ENCODE peak calls at places on chromosomes 6 and 20, in seven cellular contexts. T is ascending aorta, V is heart left ventricle, Y is fibroblast of mammary gland, F is HFF-Myc, Z is mesendoderm, X is aorta. Q is an unnamed sample.

GRCh38 chr6:36280983-36281382 is 11.1 kb downstream of the PNPLA1 start:
- DNase-seq in Y (no peak), F (no peak), Z (no peak), V (no peak), T (no peak), X (no peak), Q (no peak)

GRCh38 chr6:35876902-35877301 is 44.0 kb downstream of the SRPK1 start:
- DNase-seq in Y (no peak), V (no peak), Z (no peak), X (no peak), F (no peak), T (no peak), Q (no peak)

GRCh38 chr6:114740547-114740946 is 397.7 kb upstream of the HS3ST5 start:
- DNase-seq in X (no peak), T (no peak), F (no peak), Y (no peak), V (peak; percentile 30), Z (peak; percentile 42), Q (no peak)

GRCh38 chr6:166785131-166785530 is 158.1 kb upstream of the RPS6KA2 start:
- DNase-seq in X (no peak), Z (no peak), F (no peak), T (no peak), Y (no peak), V (no peak), Q (no peak)

GRCh38 chr20:62597416-62598115 is 44.7 kb upstream of the SLCO4A1 start:
- DNase-seq in X (no peak), Y (no peak), T (no peak), Z (no peak), V (no peak), F (no peak), Q (no peak)

GRCh38 chr6:49540614-49541013 is 9.9 kb upstream of the C6orf141 start:
- DNase-seq in T (no peak), Y (peak; percentile 24), X (no peak), Z (no peak), F (no peak), V (no peak), Q (peak; percentile 83)

GRCh38 chr20:5864873-5865582 is 85.3 kb downstream of the TRMT6 start:
- DNase-seq in Z (no peak), X (no peak), T (no peak), Y (peak; percentile 73), F (peak; percentile 25), V (no peak), Q (peak; percentile 58)

GRCh38 chr6:24982231-24982630 is 46.5 kb upstream of the RIPOR2 start:
- DNase-seq in Z (no peak), Y (peak; percentile 42), X (no peak), F (no peak), T (no peak), V (no peak), Q (peak; percentile 38)

GRCh38 chr6:24974182-24975171 is 38.7 kb upstream of the RIPOR2 start:
- DNase-seq in Y (no peak), Z (no peak), V (no peak), F (no peak), T (no peak), X (no peak), Q (no peak)

GRCh38 chr6:1463275-1463674 is 73.9 kb downstream of the FOXF2 start:
- DNase-seq in X (no peak), Z (no peak), Y (no peak), V (no peak), T (no peak), F (no peak), Q (no peak)

GRCh38 chr20:31476648-31477220 is 1.6 kb downstream of the REM1 start:
- DNase-seq in Z (no peak), Y (no peak), V (no peak), T (no peak), X (no peak), F (no peak), Q (no peak)

GRCh38 chr20:22944062-22944461 is 91.0 kb upstream of the SSTR4 start:
- DNase-seq in X (no peak), V (no peak), Y (no peak), F (no peak), Z (no peak), T (no peak), Q (no peak)

GRCh38 chr6:137651591-137652335 is 157.6 kb upstream of the OLIG3 start:
- DNase-seq in Y (no peak), V (no peak), Z (no peak), X (no peak), F (no peak), T (no peak), Q (no peak)

GRCh38 chr6:21201181-21201580 is 392.4 kb upstream of the SOX4 start:
- DNase-seq in Y (no peak), F (no peak), X (no peak), T (no peak), Z (no peak), V (no peak), Q (no peak)

GRCh38 chr6:14135865-14136539 is 18.4 kb downstream of the CD83 start:
- DNase-seq in Y (no peak), X (no peak), V (no peak), T (no peak), Z (no peak), F (no peak), Q (no peak)

GRCh38 chr20:40617594-40617993 is 71.4 kb downstream of the MAFB start:
- DNase-seq in T (no peak), Z (no peak), V (no peak), F (no peak), Y (no peak), X (no peak), Q (no peak)

GRCh38 chr6:21594427-21595264 is 1.1 kb downstream of the SOX4 start:
- DNase-seq in Z (peak; percentile 68), V (peak; percentile 70), T (peak; percentile 83), Y (peak; percentile 66), X (peak; percentile 78), F (no peak), Q (peak; percentile 63)

GRCh38 chr6:43875849-43876572 is 106.0 kb downstream of the VEGFA start:
- DNase-seq in F (no peak), V (no peak), Z (no peak), T (no peak), Y (no peak), X (no peak), Q (no peak)

GRCh38 chr6:108953681-108954080 is 105.5 kb downstream of the ARMC2 start:
- DNase-seq in X (no peak), T (no peak), Y (peak; percentile 51), F (no peak), V (no peak), Z (no peak), Q (no peak)

GRCh38 chr6:26270903-26271639 is 93.9 kb upstream of the BTN3A2 start:
- DNase-seq in V (peak; percentile 33), T (peak; percentile 87), X (peak; percentile 64), Z (peak; percentile 98), F (peak; percentile 94), Y (peak; percentile 83), Q (peak; percentile 89)

GRCh38 chr6:26269406-26270120 is 95.4 kb upstream of the BTN3A2 start:
- DNase-seq in V (no peak), F (no peak), Z (no peak), X (no peak), T (no peak), Y (no peak), Q (no peak)

GRCh38 chr6:26272171-26272631 is 92.8 kb upstream of the BTN3A2 start:
- DNase-seq in T (peak; percentile 76), X (peak; percentile 73), Z (peak; percentile 84), F (no peak), V (peak; percentile 38), Y (no peak), Q (peak; percentile 59)

GRCh38 chr6:26270121-26270861 is 94.7 kb upstream of the BTN3A2 start:
- DNase-seq in Z (no peak), T (no peak), F (no peak), V (no peak), Y (peak; percentile 14), X (no peak), Q (peak; percentile 18)

GRCh38 chr6:26271640-26272090 is 93.3 kb upstream of the BTN3A2 start:
- DNase-seq in Z (no peak), X (no peak), F (no peak), T (no peak), Y (no peak), V (no peak), Q (no peak)
- H3K4me3 ChIP-seq in Z (peak overlapping the region; percentile 90), X (no peak overlapping the region), F (peak overlapping the region; percentile 66), T (peak overlapping the region; percentile 72), Y (peak overlapping the region; percentile 56), V (peak overlapping the region; percentile 59), Q (peak overlapping the region; percentile 61)

GRCh38 chr20:39076958-39077357 is 114.8 kb downstream of the DHX35 start:
- DNase-seq in Z (no peak), Y (no peak), T (no peak), F (no peak), X (no peak), V (no peak), Q (no peak)
- H3K4me3 ChIP-seq in Z (no peak overlapping the region), Y (no peak overlapping the region), T (no peak overlapping the region), F (no peak overlapping the region), X (no peak overlapping the region), V (no peak overlapping the region), Q (no peak overlapping the region)

DNA sequence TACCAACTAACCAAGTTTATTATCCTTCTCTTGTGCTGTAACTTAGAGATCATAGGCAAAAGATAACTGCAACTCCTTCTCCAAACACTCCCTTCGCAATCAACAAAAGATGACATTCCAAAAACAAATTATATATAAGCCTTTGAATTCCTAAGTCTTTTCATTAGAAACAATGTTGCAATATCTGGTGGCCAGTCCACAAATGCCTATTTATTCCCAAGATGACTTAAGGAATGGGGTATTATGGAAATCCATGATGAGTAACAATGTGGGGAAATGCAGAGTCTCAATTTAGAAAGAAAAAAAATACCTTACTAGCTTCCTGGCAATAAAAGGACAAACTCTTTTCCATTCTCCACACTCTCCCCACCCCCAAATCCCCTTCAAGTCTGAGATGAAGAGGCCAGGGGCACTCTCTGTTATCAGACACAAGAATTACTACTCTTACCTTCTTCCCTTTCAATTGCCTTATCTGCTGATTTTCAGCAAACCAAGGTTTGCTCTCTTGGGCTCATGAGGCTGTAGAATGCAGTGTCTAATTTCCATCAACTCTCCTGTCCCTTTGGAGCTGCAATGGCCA is 27.3 kb downstream of the BTBD9 start:
- DNase-seq in T (no peak), F (no peak), V (no peak), Y (peak; percentile 78), X (no peak), Z (peak; percentile 20), Q (peak; percentile 38)
- H3K4me3 ChIP-seq in T (no peak overlapping the region), F (no peak overlapping the region), V (no peak overlapping the region), Y (no peak overlapping the region), X (no peak overlapping the region), Z (no peak overlapping the region), Q (no peak overlapping the region)

GRCh38 chr20:1885940-1886693 is 9.1 kb upstream of the SIRPA start:
- DNase-seq in T (no peak), Z (no peak), Y (no peak), X (no peak), F (no peak), V (no peak), Q (no peak)
- H3K4me3 ChIP-seq in T (no peak overlapping the region), Z (no peak overlapping the region), Y (no peak overlapping the region), X (no peak overlapping the region), F (no peak overlapping the region), V (no peak overlapping the region), Q (no peak overlapping the region)

GRCh38 chr20:24842591-24843442 is 106.3 kb upstream of the CST7 start:
- DNase-seq in X (no peak), Y (no peak), T (no peak), V (no peak), Z (peak; percentile 37), F (no peak), Q (no peak)
- H3K4me3 ChIP-seq in X (no peak overlapping the region), Y (no peak overlapping the region), T (no peak overlapping the region), V (no peak overlapping the region), Z (no peak overlapping the region), F (no peak overlapping the region), Q (no peak overlapping the region)

Q was measured in epithelial cell of esophagus.